ENCODE peak calls at places on chromosomes 5 and 9, in seven cellular contexts. C is NCI-H345, G is HCEC 1CT, P is GM18507, W is suprapubic skin, B is sigmoid colon, Q is brain pericyte. E is an unnamed sample.

GRCh38 chr9:73152445-73152844 is 780 bp downstream of the ANXA1 start:
- DNase-seq in C (no peak), G (peak), P (no peak), W (no peak), B (no peak), Q (no peak), E (no peak)

GRCh38 chr5:167261309-167262100 is 1029.9 kb upstream of the WWC1 start:
- DNase-seq in C (no peak), G (no peak), P (no peak), W (no peak), B (no peak), Q (no peak), E (no peak)

GRCh38 chr5:531101-531748 is 7.0 kb upstream of the SLC9A3 start:
- DNase-seq in C (peak), G (no peak), P (no peak), W (no peak), B (no peak), Q (no peak), E (no peak)

GRCh38 chr5:150279618-150280017 is 10.0 kb downstream of the CAMK2A start:
- DNase-seq in C (peak), G (no peak), P (no peak), W (no peak), B (no peak), Q (no peak), E (no peak)

GRCh38 chr5:131096774-131097695 is 68.0 kb downstream of the HINT1 start:
- DNase-seq in C (no peak), G (no peak), P (no peak), W (no peak), B (no peak), Q (no peak), E (no peak)

GRCh38 chr5:95900383-95900958 is 61.2 kb downstream of the ELL2 start:
- DNase-seq in C (no peak), G (peak), P (no peak), W (no peak), B (peak), Q (no peak), E (no peak)

GRCh38 chr9:80305136-80305535 is 733.4 kb downstream of the TLE4 start:
- DNase-seq in C (no peak), G (no peak), P (no peak), W (no peak), B (no peak), Q (no peak), E (no peak)

GRCh38 chr9:137163101-137163661 is 6.7 kb downstream of the LRRC26 start:
- DNase-seq in C (no peak), G (no peak), P (no peak), W (no peak), B (no peak), Q (no peak), E (no peak)

GRCh38 chr5:98321356-98321755 is 452.1 kb upstream of the RGMB start:
- DNase-seq in C (no peak), G (no peak), P (no peak), W (no peak), B (no peak), Q (no peak), E (no peak)

GRCh38 chr9:78033870-78034269 is 2.3 kb upstream of the GNAQ start:
- DNase-seq in C (peak), G (no peak), P (no peak), W (no peak), B (no peak), Q (no peak), E (no peak)

GRCh38 chr9:34623386-34624235 is 3.3 kb upstream of the DCTN3 start:
- DNase-seq in C (no peak), G (no peak), P (no peak), W (no peak), B (peak), Q (no peak), E (no peak)

GRCh38 chr5:11422342-11422741 is 481.9 kb downstream of the CTNND2 start:
- DNase-seq in C (no peak), G (no peak), P (no peak), W (no peak), B (no peak), Q (no peak), E (no peak)

GRCh38 chr5:123809594-123810172 is 297.7 kb downstream of the CSNK1G3 start:
- DNase-seq in C (peak), G (no peak), P (no peak), W (no peak), B (no peak), Q (no peak), E (no peak)

GRCh38 chr5:13331585-13331984 is 612.9 kb downstream of the DNAH5 start:
- DNase-seq in C (no peak), G (no peak), P (no peak), W (no peak), B (no peak), Q (no peak), E (no peak)

GRCh38 chr9:105957830-105958229 is 263.5 kb downstream of the TMEM38B start:
- DNase-seq in C (no peak), G (no peak), P (no peak), W (no peak), B (no peak), Q (no peak), E (no peak)

E was measured in GM19239.